ENCODE peak calls at places on chromosomes 7 and 10, in seven cellular contexts. One of them, this sample, is unnamed.

GRCh38 chr7:91876391-91877133 is 3.9 kb downstream of the MTERF1 start:
- DNase-seq in HepG2: no peak
- DNase-seq in neuronal stem cell: no peak
- DNase-seq in HuH-7.5: no peak
- DNase-seq in AML-193: no peak
- DNase-seq in activated CD8-positive, alpha-beta memory T cell treated with anti-CD3 and anti-CD28 coated beads for 24 hours: no peak
- DNase-seq in IMR-90: peak; percentile 35
- DNase-seq in this sample: no peak

GRCh38 chr7:78279457-78279856 is 480.9 kb downstream of the PHTF2 start:
- DNase-seq in activated CD8-positive, alpha-beta memory T cell treated with anti-CD3 and anti-CD28 coated beads for 24 hours: no peak
- DNase-seq in IMR-90: no peak
- DNase-seq in neuronal stem cell: no peak
- DNase-seq in AML-193: no peak
- DNase-seq in HuH-7.5: no peak
- DNase-seq in HepG2: no peak
- DNase-seq in this sample: no peak

GRCh38 chr10:104300736-104301292 is 31.8 kb downstream of the GSTO2 start:
- DNase-seq in AML-193: no peak
- DNase-seq in activated CD8-positive, alpha-beta memory T cell treated with anti-CD3 and anti-CD28 coated beads for 24 hours: no peak
- DNase-seq in IMR-90: peak; percentile 99
- DNase-seq in neuronal stem cell: no peak
- DNase-seq in HepG2: no peak
- DNase-seq in HuH-7.5: no peak
- DNase-seq in this sample: peak; percentile 85

GRCh38 chr7:139827042-139827441 is 2.0 kb upstream of the TBXAS1 start:
- DNase-seq in HuH-7.5: no peak
- DNase-seq in IMR-90: no peak
- DNase-seq in HepG2: no peak
- DNase-seq in AML-193: no peak
- DNase-seq in activated CD8-positive, alpha-beta memory T cell treated with anti-CD3 and anti-CD28 coated beads for 24 hours: peak; percentile 54
- DNase-seq in neuronal stem cell: no peak
- DNase-seq in this sample: no peak

GRCh38 chr10:59870152-59870551 is 36.2 kb downstream of the CCDC6 start:
- DNase-seq in activated CD8-positive, alpha-beta memory T cell treated with anti-CD3 and anti-CD28 coated beads for 24 hours: no peak
- DNase-seq in neuronal stem cell: no peak
- DNase-seq in IMR-90: no peak
- DNase-seq in HuH-7.5: no peak
- DNase-seq in HepG2: no peak
- DNase-seq in AML-193: no peak
- DNase-seq in this sample: no peak

GRCh38 chr10:30630571-30630970 is 1.0 kb upstream of the LYZL2 start:
- DNase-seq in activated CD8-positive, alpha-beta memory T cell treated with anti-CD3 and anti-CD28 coated beads for 24 hours: no peak
- DNase-seq in HepG2: no peak
- DNase-seq in neuronal stem cell: no peak
- DNase-seq in HuH-7.5: no peak
- DNase-seq in AML-193: no peak
- DNase-seq in IMR-90: peak; percentile 85
- DNase-seq in this sample: no peak

GRCh38 chr10:50972591-50972990 is 87.2 kb upstream of the A1CF start:
- DNase-seq in HuH-7.5: no peak
- DNase-seq in HepG2: peak; percentile 54
- DNase-seq in AML-193: no peak
- DNase-seq in IMR-90: no peak
- DNase-seq in neuronal stem cell: no peak
- DNase-seq in activated CD8-positive, alpha-beta memory T cell treated with anti-CD3 and anti-CD28 coated beads for 24 hours: no peak
- DNase-seq in this sample: no peak

GRCh38 chr7:143325215-143325614 is 9.3 kb downstream of the CLCN1 start:
- DNase-seq in HepG2: no peak
- DNase-seq in activated CD8-positive, alpha-beta memory T cell treated with anti-CD3 and anti-CD28 coated beads for 24 hours: no peak
- DNase-seq in IMR-90: peak; percentile 78
- DNase-seq in HuH-7.5: no peak
- DNase-seq in neuronal stem cell: no peak
- DNase-seq in AML-193: no peak
- DNase-seq in this sample: no peak

GRCh38 chr10:90193240-90193985 is 492.0 kb downstream of the KIF20B start:
- DNase-seq in HepG2: no peak
- DNase-seq in AML-193: no peak
- DNase-seq in HuH-7.5: no peak
- DNase-seq in activated CD8-positive, alpha-beta memory T cell treated with anti-CD3 and anti-CD28 coated beads for 24 hours: no peak
- DNase-seq in IMR-90: peak; percentile 43
- DNase-seq in neuronal stem cell: no peak
- DNase-seq in this sample: no peak

GRCh38 chr10:71086439-71087080 is 125.8 kb upstream of the UNC5B start:
- DNase-seq in IMR-90: no peak
- DNase-seq in activated CD8-positive, alpha-beta memory T cell treated with anti-CD3 and anti-CD28 coated beads for 24 hours: peak; percentile 4
- DNase-seq in neuronal stem cell: no peak
- DNase-seq in HuH-7.5: no peak
- DNase-seq in HepG2: no peak
- DNase-seq in AML-193: no peak
- DNase-seq in this sample: no peak

GRCh38 chr7:130216750-130217149 is 9.1 kb downstream of the SSMEM1 start:
- DNase-seq in HuH-7.5: no peak
- DNase-seq in neuronal stem cell: no peak
- DNase-seq in AML-193: no peak
- DNase-seq in HepG2: no peak
- DNase-seq in activated CD8-positive, alpha-beta memory T cell treated with anti-CD3 and anti-CD28 coated beads for 24 hours: no peak
- DNase-seq in IMR-90: no peak
- DNase-seq in this sample: no peak

GRCh38 chr10:122264442-122264841 is 6.7 kb upstream of the BTBD16 start:
- DNase-seq in HuH-7.5: no peak
- DNase-seq in IMR-90: peak; percentile 50
- DNase-seq in AML-193: no peak
- DNase-seq in neuronal stem cell: no peak
- DNase-seq in activated CD8-positive, alpha-beta memory T cell treated with anti-CD3 and anti-CD28 coated beads for 24 hours: no peak
- DNase-seq in HepG2: peak; percentile 20
- DNase-seq in this sample: no peak

GRCh38 chr10:49518982-49519578 is 19.8 kb downstream of the ERCC6 start:
- DNase-seq in neuronal stem cell: peak; percentile 61
- DNase-seq in IMR-90: peak; percentile 54
- DNase-seq in activated CD8-positive, alpha-beta memory T cell treated with anti-CD3 and anti-CD28 coated beads for 24 hours: no peak
- DNase-seq in HuH-7.5: peak; percentile 13
- DNase-seq in HepG2: peak; percentile 36
- DNase-seq in AML-193: peak; percentile 23
- DNase-seq in this sample: peak; percentile 62

GRCh38 chr7:116030626-116031276 is at the start of gene TFEC:
- DNase-seq in HepG2: no peak
- DNase-seq in AML-193: peak; percentile 74
- DNase-seq in IMR-90: peak; percentile 12
- DNase-seq in HuH-7.5: no peak
- DNase-seq in activated CD8-positive, alpha-beta memory T cell treated with anti-CD3 and anti-CD28 coated beads for 24 hours: no peak
- DNase-seq in neuronal stem cell: no peak
- DNase-seq in this sample: peak; percentile 62

GRCh38 chr10:69100136-69100872 is 12.4 kb downstream of the SRGN start:
- DNase-seq in IMR-90: no peak
- DNase-seq in AML-193: no peak
- DNase-seq in activated CD8-positive, alpha-beta memory T cell treated with anti-CD3 and anti-CD28 coated beads for 24 hours: no peak
- DNase-seq in neuronal stem cell: no peak
- DNase-seq in HepG2: no peak
- DNase-seq in HuH-7.5: no peak
- DNase-seq in this sample: no peak

GRCh38 chr7:7795736-7796135 is 77.3 kb upstream of the RPA3 start:
- DNase-seq in neuronal stem cell: no peak
- DNase-seq in AML-193: no peak
- DNase-seq in HepG2: peak; percentile 9
- DNase-seq in HuH-7.5: no peak
- DNase-seq in IMR-90: peak; percentile 79
- DNase-seq in activated CD8-positive, alpha-beta memory T cell treated with anti-CD3 and anti-CD28 coated beads for 24 hours: no peak
- DNase-seq in this sample: peak; percentile 53

GRCh38 chr10:1605999-1606940 is 131.1 kb downstream of the ADARB2 start:
- DNase-seq in IMR-90: no peak
- DNase-seq in AML-193: no peak
- DNase-seq in activated CD8-positive, alpha-beta memory T cell treated with anti-CD3 and anti-CD28 coated beads for 24 hours: no peak
- DNase-seq in neuronal stem cell: no peak
- DNase-seq in HuH-7.5: no peak
- DNase-seq in HepG2: no peak
- DNase-seq in this sample: no peak

GRCh38 chr7:91286432-91286831 is 22.2 kb downstream of the FZD1 start:
- DNase-seq in AML-193: no peak
- DNase-seq in HepG2: no peak
- DNase-seq in IMR-90: no peak
- DNase-seq in HuH-7.5: no peak
- DNase-seq in neuronal stem cell: no peak
- DNase-seq in activated CD8-positive, alpha-beta memory T cell treated with anti-CD3 and anti-CD28 coated beads for 24 hours: no peak
- DNase-seq in this sample: no peak

This sample was measured in endothelial cell of umbilical vein.